ENCODE peak calls at places on chromosomes 4 and X, in four cellular contexts. G is cardiac muscle cell, V is dorsolateral prefrontal cortex, W is suprapubic skin. I is an unnamed sample.

GRCh38 chr4:165684177-165684870 is 188.7 kb upstream of the TLL1 start:
- DNase-seq in G (no peak), V (no peak), W (no peak), I (peak)

GRCh38 chr4:75895744-75896314 is 6.4 kb downstream of the PPEF2 start:
- DNase-seq in G (peak), V (no peak), W (no peak), I (peak)

GRCh38 chr4:157674699-157675098 is 454.2 kb downstream of the GRIA2 start:
- DNase-seq in G (no peak), V (peak), W (no peak), I (no peak)

GRCh38 chrX:103831803-103832544 is at the start of gene RAB9B:
- DNase-seq in V (peak), G (peak), W (peak), I (peak)

GRCh38 chr4:139878050-139878449 is 212.4 kb downstream of the MGST2 start:
- DNase-seq in V (no peak), W (no peak), G (no peak), I (no peak)

GRCh38 chr4:15314974-15315373 is 112.9 kb upstream of the C1QTNF7 start:
- DNase-seq in W (no peak), V (no peak), G (no peak), I (no peak)

GRCh38 chrX:137568741-137569469 is 3.0 kb downstream of the ZIC3 start:
- DNase-seq in W (no peak), G (no peak), V (no peak), I (no peak)

GRCh38 chr4:21768349-21769310 is 179.9 kb downstream of the KCNIP4 start:
- DNase-seq in V (no peak), W (no peak), G (peak), I (peak)

GRCh38 chrX:45849261-45849660 is 648.6 kb upstream of the DIPK2B start:
- DNase-seq in G (peak), V (no peak), W (no peak), I (peak)

GRCh38 chrX:10172867-10173266 is 16.1 kb downstream of the CLCN4 start:
- DNase-seq in V (no peak), G (no peak), W (no peak), I (no peak)